ENCODE peak calls at places on chromosomes 11 and 22, in seven cellular contexts. A is AG04450, U is body of pancreas, G is lung, R is GM06990, J is heart right ventricle, P is fibroblast of pulmonary artery. L is an unnamed sample.

GRCh38 chr22:35792501-35792900 is 74.8 kb downstream of the APOL5 start:
- DNase-seq in A (no peak), U (no peak), G (no peak), R (no peak), J (no peak), P (no peak), L (no peak)

GRCh38 chr11:34653851-34654490 is 33.1 kb downstream of the EHF start:
- DNase-seq in A (peak), U (peak), G (peak), R (no peak), J (no peak), P (peak), L (no peak)

GRCh38 chr22:40469181-40469580 is 98.8 kb downstream of the SGSM3 start:
- DNase-seq in A (no peak), U (no peak), G (no peak), R (no peak), J (no peak), P (no peak), L (no peak)

GRCh38 chr22:25492950-25493790 is 71.3 kb upstream of the GRK3 start:
- DNase-seq in A (no peak), U (peak), G (no peak), R (no peak), J (no peak), P (no peak), L (no peak)

GRCh38 chr11:130979386-130979972 is 63.2 kb upstream of the SNX19 start:
- DNase-seq in A (peak), U (no peak), G (no peak), R (no peak), J (no peak), P (peak), L (no peak)

GRCh38 chr11:19816817-19817216 is 104.2 kb downstream of the NAV2 start:
- DNase-seq in A (no peak), U (no peak), G (no peak), R (no peak), J (no peak), P (no peak), L (no peak)

GRCh38 chr11:73267122-73267846 is 4.9 kb upstream of the P2RY6 start:
- DNase-seq in A (no peak), U (no peak), G (peak), R (no peak), J (no peak), P (no peak), L (no peak)

GRCh38 chr11:13102865-13103539 is 93.9 kb downstream of the RASSF10 start:
- DNase-seq in A (no peak), U (no peak), G (no peak), R (no peak), J (no peak), P (no peak), L (no peak)

GRCh38 chr11:968822-969221 is 43.2 kb downstream of the AP2A2 start:
- DNase-seq in A (no peak), U (no peak), G (no peak), R (no peak), J (no peak), P (no peak), L (no peak)

GRCh38 chr22:46933526-46933925 is 171.1 kb downstream of the TBC1D22A start:
- DNase-seq in A (no peak), U (no peak), G (no peak), R (no peak), J (no peak), P (no peak), L (no peak)

GRCh38 chr22:47406180-47406723 is 643.8 kb downstream of the TBC1D22A start:
- DNase-seq in A (no peak), U (no peak), G (no peak), R (no peak), J (no peak), P (no peak), L (no peak)

GRCh38 chr11:126284829-126285228 is 1.9 kb downstream of the TIRAP start:
- DNase-seq in A (peak), U (peak), G (peak), R (peak), J (no peak), P (peak), L (peak)

GRCh38 chr22:20080445-20080775 is 369 bp downstream of the DGCR8 start:
- DNase-seq in A (no peak), U (peak), G (peak), R (peak), J (peak), P (peak), L (peak)

GRCh38 chr11:57874981-57875380 is 113.4 kb downstream of the CTNND1 start:
- DNase-seq in A (no peak), U (no peak), G (no peak), R (no peak), J (no peak), P (no peak), L (no peak)

GRCh38 chr11:1639102-1639620 is 9.6 kb downstream of the KRTAP5-5 start:
- DNase-seq in A (no peak), U (no peak), G (no peak), R (no peak), J (peak), P (no peak), L (no peak)

GRCh38 chr11:86610559-86611341 is 61.7 kb downstream of the ME3 start:
- DNase-seq in A (no peak), U (no peak), G (no peak), R (no peak), J (no peak), P (no peak), L (no peak)

GRCh38 chr22:43142881-43143562 is at the start of gene MCAT:
- DNase-seq in A (peak), U (peak), G (peak), R (peak), J (peak), P (peak), L (peak)

GRCh38 chr11:119480375-119481020 is 57.5 kb upstream of the THY1 start:
- DNase-seq in A (no peak), U (no peak), G (no peak), R (no peak), J (no peak), P (no peak), L (no peak)

GRCh38 chr11:92854162-92854561 is 115.3 kb upstream of the MTNR1B start:
- DNase-seq in A (no peak), U (no peak), G (no peak), R (no peak), J (no peak), P (no peak), L (no peak)

GRCh38 chr11:121351089-121351488 is 58.5 kb downstream of the SC5D start:
- DNase-seq in A (no peak), U (no peak), G (no peak), R (no peak), J (no peak), P (no peak), L (no peak)

GRCh38 chr22:20319041-20319744 is 667 bp downstream of the DGCR6L start:
- DNase-seq in A (no peak), U (no peak), G (peak), R (no peak), J (no peak), P (peak), L (peak)

GRCh38 chr22:48636746-48637145 is 1190.9 kb downstream of the BRD1 start:
- DNase-seq in A (no peak), U (no peak), G (no peak), R (no peak), J (no peak), P (no peak), L (no peak)

GRCh38 chr11:36123353-36124220 is 165.6 kb downstream of the COMMD9 start:
- DNase-seq in A (no peak), U (no peak), G (no peak), R (no peak), J (no peak), P (no peak), L (no peak)

GRCh38 chr11:113681711-113682410 is 24.2 kb downstream of the TMPRSS5 start:
- DNase-seq in A (no peak), U (no peak), G (no peak), R (no peak), J (no peak), P (peak), L (no peak)

GRCh38 chr11:107545101-107545514 is 20.4 kb downstream of the ALKBH8 start:
- DNase-seq in A (no peak), U (no peak), G (no peak), R (no peak), J (no peak), P (peak), L (no peak)

GRCh38 chr11:57306941-57307598 is 17.7 kb downstream of the TNKS1BP1 start:
- DNase-seq in A (no peak), U (no peak), G (no peak), R (no peak), J (no peak), P (no peak), L (no peak)

GRCh38 chr22:22060200-22061084 is 77.9 kb upstream of the TOP3B start:
- DNase-seq in A (no peak), U (no peak), G (peak), R (peak), J (peak), P (peak), L (peak)

GRCh38 chr11:50170115-50170514 is 137.4 kb downstream of the OR4C45 start:
- DNase-seq in A (no peak), U (no peak), G (no peak), R (no peak), J (no peak), P (no peak), L (no peak)

GRCh38 chr11:12229450-12230229 is 119.2 kb downstream of the MICAL2 start:
- DNase-seq in A (no peak), U (no peak), G (peak), R (no peak), J (no peak), P (no peak), L (no peak)

GRCh38 chr11:15878756-15879155 is 477.6 kb downstream of the SOX6 start:
- DNase-seq in A (no peak), U (no peak), G (no peak), R (no peak), J (no peak), P (no peak), L (no peak)

GRCh38 chr11:92087916-92088537 is 136.6 kb upstream of the FAT3 start:
- DNase-seq in A (no peak), U (no peak), G (no peak), R (no peak), J (no peak), P (no peak), L (no peak)

GRCh38 chr22:40421082-40421350 is 50.6 kb downstream of the SGSM3 start:
- DNase-seq in A (no peak), U (no peak), G (no peak), R (no peak), J (no peak), P (no peak), L (no peak)

GRCh38 chr11:7570938-7571337 is 57.1 kb downstream of the PPFIBP2 start:
- DNase-seq in A (no peak), U (no peak), G (no peak), R (no peak), J (no peak), P (no peak), L (no peak)
- TF ChIP-seq CTCF in A (no peak), U (no peak), G (no peak), R (no peak), J (no peak), P (no peak), L (peak)

DNA sequence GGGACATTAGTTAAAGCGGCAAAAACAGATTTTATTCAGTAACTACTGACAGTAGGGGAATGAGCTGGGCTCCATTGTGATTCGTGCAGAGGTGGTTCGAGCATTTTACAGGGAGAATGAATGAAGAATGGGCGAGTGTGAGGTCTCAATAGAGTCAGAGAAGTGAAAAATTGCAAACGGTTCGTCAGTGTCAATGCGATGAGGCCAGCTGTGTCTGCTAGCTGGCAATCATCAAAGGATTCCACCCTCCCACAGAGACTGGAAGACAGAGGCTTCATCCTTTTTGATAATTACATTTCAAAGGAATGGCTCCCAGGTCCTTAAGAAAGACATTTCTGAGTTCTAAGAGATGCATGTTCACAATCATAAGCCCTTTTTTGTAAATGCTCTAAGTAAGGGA is 17.4 kb downstream of the OR4D9 start:
- DNase-seq in A (no peak), U (no peak), G (no peak), R (no peak), J (no peak), P (no peak), L (no peak)
- TF ChIP-seq CTCF in A (no peak), U (no peak), G (no peak), R (no peak), J (no peak), P (no peak), L (no peak)

DNA sequence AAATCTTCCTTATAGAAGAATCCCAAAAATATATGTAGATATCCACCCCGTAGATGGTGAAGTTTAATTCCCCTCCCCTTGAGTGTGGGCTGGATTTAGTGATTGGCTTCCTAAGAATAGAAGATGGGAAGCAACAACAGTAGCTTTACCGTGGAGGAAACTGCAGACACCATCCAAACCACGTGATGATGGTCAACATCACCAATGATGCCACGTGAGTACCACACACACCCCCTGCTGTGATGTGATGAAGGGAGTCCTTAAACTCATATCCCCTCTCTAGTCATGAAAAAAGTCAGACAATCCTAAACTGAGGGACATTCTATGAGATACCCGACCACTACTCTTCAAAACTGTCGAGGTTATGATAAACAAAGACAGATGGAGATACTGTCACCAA is 76.4 kb upstream of the SLC22A12 start:
- DNase-seq in A (no peak), U (no peak), G (no peak), R (no peak), J (no peak), P (no peak), L (no peak)
- TF ChIP-seq CTCF in A (no peak), U (no peak), G (no peak), R (no peak), J (no peak), P (no peak), L (no peak)

DNA sequence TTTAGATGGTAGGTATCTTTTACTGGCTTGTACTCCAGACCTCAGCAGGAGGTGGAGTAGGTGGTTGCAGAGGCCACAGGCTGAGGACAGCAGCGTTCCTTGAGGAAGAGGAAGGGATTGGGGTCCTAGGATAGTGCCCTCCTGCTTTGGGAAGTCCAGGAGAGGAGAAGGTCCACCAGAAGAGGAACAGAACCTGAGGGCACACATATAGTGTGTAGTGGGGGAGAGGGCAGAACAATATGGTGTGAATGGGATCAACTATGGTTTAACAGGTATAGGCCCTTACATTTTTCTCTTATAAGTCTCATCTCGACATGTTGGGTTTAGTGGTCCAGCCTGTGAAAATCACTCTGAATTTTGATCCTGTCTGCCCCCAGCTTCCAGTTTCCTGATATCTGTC is 229.1 kb upstream of the ZBED5 start:
- DNase-seq in A (no peak), U (no peak), G (no peak), R (no peak), J (no peak), P (no peak), L (no peak)
- TF ChIP-seq CTCF in A (no peak), U (no peak), G (no peak), R (no peak), J (no peak), P (no peak), L (no peak)

GRCh38 chr11:70415176-70415575 is 16.8 kb downstream of the CTTN start:
- DNase-seq in A (no peak), U (no peak), G (no peak), R (no peak), J (no peak), P (peak), L (no peak)
- TF ChIP-seq CTCF in A (peak), U (no peak), G (no peak), R (peak), J (no peak), P (peak), L (no peak)

DNA sequence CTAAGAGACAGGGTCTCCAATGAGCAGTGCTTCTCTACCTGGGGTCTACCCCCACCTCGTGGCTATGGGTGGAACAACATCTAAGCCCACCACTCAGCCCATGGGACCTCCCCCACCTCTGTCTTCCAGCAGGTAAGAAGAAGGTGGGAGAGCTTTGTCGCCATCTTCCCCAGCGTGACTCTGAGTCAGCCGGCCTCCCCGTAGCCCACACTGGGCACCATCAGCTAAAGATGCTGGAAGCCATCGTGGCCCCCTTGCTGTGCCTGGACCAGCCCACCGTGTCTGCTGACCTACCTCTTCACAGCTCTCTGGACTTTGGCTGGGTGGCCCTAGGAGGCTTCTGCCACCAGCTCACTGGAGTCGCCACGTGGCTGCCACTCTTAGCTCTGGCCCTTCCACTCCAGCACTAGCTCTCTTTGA is 954 bp downstream of the C11orf86 start:
- DNase-seq in A (no peak), U (no peak), G (no peak), R (no peak), J (no peak), P (no peak), L (peak)
- TF ChIP-seq CTCF in A (peak), U (peak), G (no peak), R (peak), J (peak), P (peak), L (peak)

GRCh38 chr22:50244420-50245213 is at the start of gene TUBGCP6:
- DNase-seq in A (peak), U (peak), G (peak), R (peak), J (peak), P (peak), L (peak)
- TF ChIP-seq CTCF in A (peak), U (peak), G (no peak), R (peak), J (no peak), P (peak), L (no peak)

GRCh38 chr11:111307472-111308108 is 9.2 kb downstream of the POU2AF3 start:
- DNase-seq in A (no peak), U (no peak), G (no peak), R (no peak), J (no peak), P (no peak), L (no peak)

GRCh38 chr11:111310088-111310487 is 11.7 kb downstream of the POU2AF3 start:
- DNase-seq in A (no peak), U (no peak), G (no peak), R (no peak), J (no peak), P (no peak), L (no peak)

GRCh38 chr11:111309516-111309915 is 11.2 kb downstream of the POU2AF3 start:
- DNase-seq in A (no peak), U (no peak), G (no peak), R (no peak), J (no peak), P (no peak), L (no peak)

GRCh38 chr11:111306321-111306720 is 8.0 kb downstream of the POU2AF3 start:
- DNase-seq in A (no peak), U (no peak), G (no peak), R (no peak), J (no peak), P (no peak), L (no peak)

DNA sequence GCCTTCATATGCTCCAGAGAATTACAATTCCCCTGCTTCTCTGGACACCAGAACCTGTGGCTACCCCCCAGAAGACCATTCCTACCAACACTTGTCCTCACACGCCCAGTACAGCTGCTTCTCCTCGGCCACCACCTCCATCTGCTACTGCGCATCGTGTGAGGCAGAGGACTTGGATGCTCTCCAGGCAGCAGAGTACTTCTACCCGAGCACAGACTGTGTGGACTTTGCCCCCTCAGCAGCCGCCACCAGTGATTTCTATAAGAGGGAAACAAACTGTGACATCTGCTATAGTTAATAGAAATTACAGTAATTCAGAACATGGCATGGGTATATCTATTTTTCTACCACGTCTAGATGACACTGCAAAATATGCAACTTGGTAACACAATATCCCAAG is 9.8 kb downstream of the POU2AF3 start:
- DNase-seq in A (no peak), U (peak), G (peak), R (no peak), J (no peak), P (no peak), L (no peak)
- TF ChIP-seq CTCF in A (no peak), U (no peak), G (no peak), R (no peak), J (no peak), P (no peak), L (no peak)

L was measured in GM13977.